ENCODE peak calls at places on chromosomes 11 and 22, in six cellular contexts. Q is fibroblast of lung, Z is RWPE1, D is esophagus squamous epithelium, U is glutamatergic neuron, W is choroid plexus epithelial cell. B is an unnamed sample.

GRCh38 chr11:58867556-58867955 is 23.1 kb upstream of the GLYATL2 start:
- DNase-seq in U (no peak), Z (no peak), W (no peak), D (no peak), Q (no peak), B (no peak)

GRCh38 chr11:102793677-102794290 is 4.2 kb downstream of the MMP1 start:
- DNase-seq in U (no peak), Q (no peak), W (no peak), D (no peak), Z (no peak), B (no peak)

GRCh38 chr11:68145120-68145866 is 24.1 kb upstream of the CHKA start:
- DNase-seq in D (no peak), W (no peak), U (no peak), Z (peak), Q (no peak), B (no peak)

GRCh38 chr22:39679652-39680051 is 109.1 kb downstream of the CACNA1I start:
- DNase-seq in U (no peak), Q (no peak), Z (no peak), W (no peak), D (no peak), B (no peak)

GRCh38 chr11:23359297-23359696 is 499.0 kb upstream of the CCDC179 start:
- DNase-seq in Q (peak), U (no peak), D (no peak), Z (peak), W (peak), B (no peak)

GRCh38 chr11:117187007-117187406 is 8.5 kb downstream of the SIDT2 start:
- DNase-seq in Q (no peak), D (no peak), U (peak), W (no peak), Z (no peak), B (peak)

GRCh38 chr22:48476599-48476998 is 1351.1 kb downstream of the BRD1 start:
- DNase-seq in U (no peak), W (no peak), D (no peak), Z (no peak), Q (no peak), B (no peak)

GRCh38 chr11:85810521-85810870 is 445 bp downstream of the SYTL2 start:
- DNase-seq in U (no peak), D (no peak), W (no peak), Z (no peak), Q (no peak), B (no peak)

GRCh38 chr11:80414766-80415165 is 973.9 kb upstream of the TENM4 start:
- DNase-seq in D (no peak), Z (peak), Q (no peak), U (no peak), W (peak), B (no peak)

GRCh38 chr11:132430352-132431091 is 1060.1 kb downstream of the NTM start:
- DNase-seq in W (no peak), D (no peak), Z (no peak), U (no peak), Q (peak), B (no peak)

GRCh38 chr22:38504731-38505594 is 1.1 kb downstream of the DDX17 start:
- DNase-seq in Q (peak), W (peak), U (peak), D (no peak), Z (peak), B (no peak)

GRCh38 chr11:110467556-110467955 is 37.8 kb downstream of the FDX1 start:
- DNase-seq in W (peak), Z (no peak), Q (no peak), U (no peak), D (no peak), B (no peak)

GRCh38 chr22:26330971-26331625 is 98.0 kb upstream of the ASPHD2 start:
- DNase-seq in U (peak), Q (peak), W (peak), D (no peak), Z (peak), B (no peak)

GRCh38 chr11:17720796-17721171 is 1.4 kb downstream of the MYOD1 start:
- DNase-seq in U (no peak), Z (no peak), Q (no peak), D (no peak), W (no peak), B (no peak)

GRCh38 chr11:122098223-122098980 is 17.6 kb downstream of the BLID start:
- DNase-seq in W (no peak), Z (no peak), Q (no peak), D (no peak), U (no peak), B (no peak)

GRCh38 chr22:49524362-49524761 is 303.3 kb downstream of the BRD1 start:
- DNase-seq in Q (no peak), W (no peak), Z (no peak), D (no peak), U (no peak), B (no peak)

GRCh38 chr11:74311352-74311926 is at the start of gene P4HA3:
- DNase-seq in Z (peak), U (peak), W (peak), Q (peak), D (no peak), B (no peak)
- TF ChIP-seq CTCF in Z (peak), U (no peak), W (no peak), Q (no peak), D (no peak), B (no peak)

DNA sequence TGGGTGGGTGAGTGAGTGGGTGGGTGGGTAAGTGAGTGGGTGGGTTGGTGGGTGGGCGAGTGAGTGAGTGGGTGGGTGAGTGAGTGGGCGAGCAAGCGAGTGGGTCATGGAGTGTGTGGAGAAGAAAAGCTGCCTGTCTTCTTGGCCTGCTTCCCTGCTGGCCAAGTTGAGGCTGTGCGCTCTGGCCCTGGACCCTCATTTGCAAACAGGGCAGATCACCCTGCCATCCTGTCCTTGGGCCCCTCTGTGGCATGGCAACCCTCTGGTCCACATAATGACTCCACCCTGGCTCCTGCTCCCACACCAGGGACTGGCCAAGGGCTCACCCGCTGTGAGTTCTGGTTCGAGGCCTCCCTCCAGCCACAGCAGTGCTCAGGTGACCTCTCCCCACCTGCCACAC is 35.1 kb downstream of the CAPN1 start:
- DNase-seq in Z (no peak), Q (no peak), W (no peak), D (no peak), U (no peak), B (no peak)
- TF ChIP-seq CTCF in Z (no peak), Q (no peak), W (no peak), D (no peak), U (no peak), B (no peak)

DNA sequence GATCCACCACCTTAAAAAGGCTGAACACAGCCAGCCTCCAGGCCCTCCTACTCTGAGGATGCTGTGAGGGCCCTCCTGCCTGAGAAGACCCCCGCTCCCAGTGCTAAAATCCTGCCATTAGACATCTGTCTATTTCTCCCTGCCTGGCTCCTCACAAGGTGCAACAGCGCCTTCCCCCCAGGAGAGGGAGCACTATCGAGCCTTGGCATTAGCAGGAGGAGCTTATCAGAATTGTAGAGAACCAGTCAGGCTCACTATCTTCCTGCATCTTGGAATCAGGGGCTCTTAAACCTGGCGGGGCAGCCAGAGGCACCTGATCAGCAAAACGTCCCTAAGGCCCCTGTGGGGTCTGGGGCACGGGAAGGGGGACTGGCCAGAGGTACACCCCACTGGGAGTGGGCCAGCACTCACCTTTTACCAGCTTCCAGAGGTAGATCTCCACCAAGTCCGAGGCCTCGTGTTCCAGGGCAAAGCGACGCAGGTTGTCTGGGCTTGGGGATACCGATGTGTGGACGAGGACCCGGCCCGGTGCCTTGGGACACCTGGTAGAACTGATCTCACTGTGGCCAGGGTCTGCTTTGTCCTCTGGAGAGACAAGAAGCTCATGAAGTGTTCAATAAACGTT is 28.7 kb downstream of the CHRDL2 start:
- DNase-seq in W (peak), Q (peak), D (no peak), Z (peak), U (peak), B (no peak)
- TF ChIP-seq CTCF in W (peak), Q (peak), D (peak), Z (peak), U (peak), B (no peak)

DNA sequence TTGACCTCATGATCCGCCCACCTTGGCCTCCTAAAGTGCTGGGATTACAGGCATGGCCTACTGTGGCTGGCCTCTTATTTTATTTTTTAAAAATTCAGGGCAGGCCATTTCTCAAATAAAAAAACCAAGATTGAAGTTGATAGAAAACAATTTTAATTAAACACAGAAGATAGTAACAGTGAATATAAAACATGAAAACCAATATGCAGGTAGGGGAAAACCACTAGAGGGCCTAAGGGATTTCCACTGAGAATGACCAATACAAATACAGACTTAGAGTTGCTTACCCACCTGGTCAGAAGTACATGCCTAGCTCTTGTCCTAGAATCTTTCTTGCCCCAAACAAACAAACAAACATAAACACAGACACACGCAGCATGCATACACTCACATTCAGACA is 1.7 kb upstream of the RTCB start:
- DNase-seq in D (no peak), U (no peak), W (peak), Q (peak), Z (peak), B (no peak)
- TF ChIP-seq CTCF in D (no peak), U (peak), W (peak), Q (peak), Z (peak), B (no peak)

GRCh38 chr11:34105957-34106504 is 602 bp downstream of the NAT10 start:
- DNase-seq in Z (peak), Q (peak), W (peak), U (no peak), D (no peak), B (no peak)

GRCh38 chr11:34104680-34105078 is 750 bp upstream of the NAT10 start:
- DNase-seq in D (no peak), W (no peak), U (no peak), Q (no peak), Z (no peak), B (no peak)

DNA sequence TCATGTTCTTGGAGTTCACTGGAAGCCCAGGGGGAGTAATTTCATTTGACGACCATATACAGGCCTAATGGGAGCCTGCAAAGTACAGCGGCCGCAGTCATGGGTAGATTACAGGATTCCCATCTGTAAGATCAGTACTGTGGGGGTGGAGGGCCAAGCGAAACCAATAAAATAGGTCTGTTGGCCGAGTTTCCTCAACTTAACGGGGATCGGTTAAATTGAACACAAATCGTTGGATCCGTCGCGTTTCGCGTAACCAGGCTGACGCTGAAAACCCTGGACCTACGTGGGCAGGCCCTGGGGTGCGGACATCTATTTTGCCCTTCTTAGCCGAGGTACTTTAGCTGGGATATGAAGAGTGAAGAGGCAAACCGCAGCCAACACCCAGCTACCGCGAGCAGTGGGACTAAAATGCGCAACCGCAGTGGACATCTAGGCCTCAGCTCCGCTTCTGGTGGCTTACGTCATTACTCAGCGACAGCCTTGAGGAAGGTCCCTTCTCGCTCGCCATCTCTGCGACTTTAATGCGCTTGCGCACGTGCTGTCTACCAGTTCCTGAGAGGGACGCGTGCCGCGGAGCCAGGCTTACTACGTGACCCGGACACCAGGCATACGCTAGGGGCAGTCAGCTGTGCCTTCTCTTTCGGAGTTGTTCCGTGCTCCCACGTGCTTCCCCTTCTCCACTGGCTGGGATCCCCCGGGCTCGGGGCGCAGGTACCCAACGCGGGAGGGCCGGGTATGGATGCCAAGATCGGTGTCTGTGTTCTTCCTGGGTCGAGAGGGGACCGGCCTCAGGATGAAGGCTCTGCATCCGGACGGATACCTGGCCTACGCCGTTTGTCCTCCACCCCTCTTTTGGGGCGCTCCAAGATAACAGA is at the start of gene NAT10:
- DNase-seq in Q (peak), U (peak), W (peak), D (peak), Z (peak), B (peak)
- TF ChIP-seq CTCF in Q (no peak), U (no peak), W (peak), D (peak), Z (no peak), B (no peak)